ENCODE peak calls at places on chromosomes 3 and 15, in seven cellular contexts. Y, B, A, E, Q, L and S are unnamed samples.
A peak's percentile ranks its signal among the peaks of the same experiment; 100 is the strongest.

GRCh38 chr3:136942796-136943195 is 15.0 kb upstream of the IL20RB start:
- DNase-seq in Q (no peak), B (no peak), A (no peak), Y (no peak), L (no peak), E (no peak), S (no peak)

GRCh38 chr3:184496933-184497332 is 64.7 kb upstream of the EPHB3 start:
- DNase-seq in Y (no peak), A (no peak), L (no peak), E (no peak), Q (no peak), B (no peak), S (no peak)

GRCh38 chr3:46797486-46797885 is 65.8 kb downstream of the MYL3 start:
- DNase-seq in E (no peak), A (no peak), Q (no peak), B (no peak), Y (no peak), L (no peak), S (no peak)

GRCh38 chr3:50189274-50189673 is 2.1 kb upstream of the GNAT1 start:
- DNase-seq in Q (peak; percentile 89), E (peak; percentile 94), L (peak; percentile 66), A (peak; percentile 69), Y (peak; percentile 81), B (no peak), S (peak; percentile 19)

GRCh38 chr15:82832601-82833209 is 23.3 kb downstream of the WHAMM start:
- DNase-seq in Q (no peak), A (no peak), B (no peak), L (no peak), Y (no peak), E (peak; percentile 95), S (no peak)

GRCh38 chr3:123090700-123091585 is 24.1 kb downstream of the PDIA5 start:
- DNase-seq in Y (no peak), L (peak; percentile 39), A (no peak), E (no peak), Q (peak; percentile 67), B (no peak), S (peak; percentile 34)

GRCh38 chr15:32919749-32920414 is 202.1 kb downstream of the GREM1 start:
- DNase-seq in A (no peak), L (no peak), E (peak; percentile 98), B (no peak), Y (no peak), Q (no peak), S (no peak)

GRCh38 chr15:41982133-41982930 is 10.0 kb upstream of the EHD4 start:
- DNase-seq in A (no peak), L (no peak), E (no peak), Y (no peak), Q (no peak), B (no peak), S (no peak)

GRCh38 chr15:23095796-23096195 is 40.8 kb downstream of the GOLGA6L1 start:
- DNase-seq in Y (no peak), A (no peak), E (no peak), Q (no peak), L (no peak), B (no peak), S (no peak)

GRCh38 chr3:117887896-117888295 is 1146.8 kb downstream of the IGSF11 start:
- DNase-seq in Y (no peak), A (no peak), E (peak; percentile 35), Q (no peak), B (no peak), L (no peak), S (no peak)

GRCh38 chr15:58458076-58458475 is 26.3 kb downstream of the LIPC start:
- DNase-seq in A (no peak), Q (no peak), E (no peak), L (no peak), Y (no peak), B (no peak), S (no peak)

GRCh38 chr15:61997786-61998185 is 62.5 kb downstream of the VPS13C start:
- DNase-seq in B (no peak), L (no peak), Y (no peak), Q (no peak), A (no peak), E (peak; percentile 18), S (no peak)

GRCh38 chr3:143208976-143209714 is 89.6 kb downstream of the CHST2 start:
- DNase-seq in E (no peak), Y (no peak), A (no peak), Q (no peak), L (no peak), B (no peak), S (no peak)

GRCh38 chr3:124877617-124878016 is 9.5 kb downstream of the ITGB5 start:
- DNase-seq in E (no peak), Y (no peak), B (no peak), Q (no peak), L (no peak), A (no peak), S (no peak)

GRCh38 chr3:136675150-136675858 is 76.9 kb downstream of the STAG1 start:
- DNase-seq in Q (no peak), E (no peak), L (no peak), B (no peak), Y (no peak), A (no peak), S (no peak)

GRCh38 chr3:161781381-161781780 is 284.8 kb downstream of the OTOL1 start:
- DNase-seq in A (no peak), Y (no peak), L (no peak), Q (no peak), B (no peak), E (no peak), S (no peak)

GRCh38 chr15:40498418-40498817 is 27.6 kb downstream of the CHST14 start:
- DNase-seq in Q (no peak), A (no peak), Y (no peak), L (no peak), E (peak; percentile 64), B (no peak), S (no peak)

GRCh38 chr3:16687206-16687605 is 82.0 kb upstream of the DAZL start:
- DNase-seq in A (no peak), L (no peak), B (no peak), Y (no peak), Q (peak; percentile 27), E (no peak), S (no peak)
- H3K9me3 ChIP-seq in A (no peaks in the 10 kb centered on the region), L (no peaks in the 10 kb centered on the region), B (no peaks in the 10 kb centered on the region), Y (no peaks in the 10 kb centered on the region), Q (no peaks in the 10 kb centered on the region), E (no peaks in the 10 kb centered on the region), S (no peaks in the 10 kb centered on the region)

GRCh38 chr3:8355346-8355745 is 146.3 kb upstream of the LMCD1 start:
- DNase-seq in A (no peak), L (no peak), E (no peak), Y (no peak), B (no peak), Q (no peak), S (no peak)

GRCh38 chr3:8363200-8363599 is 138.4 kb upstream of the LMCD1 start:
- DNase-seq in Q (no peak), E (no peak), L (no peak), A (no peak), B (no peak), Y (no peak), S (no peak)

GRCh38 chr3:8353364-8353763 is 148.3 kb upstream of the LMCD1 start:
- DNase-seq in Q (no peak), A (no peak), E (no peak), B (no peak), L (no peak), Y (no peak), S (no peak)

GRCh38 chr3:8352475-8352874 is 149.1 kb upstream of the LMCD1 start:
- DNase-seq in E (no peak), Y (no peak), Q (no peak), L (no peak), A (no peak), B (no peak), S (no peak)

DNA sequence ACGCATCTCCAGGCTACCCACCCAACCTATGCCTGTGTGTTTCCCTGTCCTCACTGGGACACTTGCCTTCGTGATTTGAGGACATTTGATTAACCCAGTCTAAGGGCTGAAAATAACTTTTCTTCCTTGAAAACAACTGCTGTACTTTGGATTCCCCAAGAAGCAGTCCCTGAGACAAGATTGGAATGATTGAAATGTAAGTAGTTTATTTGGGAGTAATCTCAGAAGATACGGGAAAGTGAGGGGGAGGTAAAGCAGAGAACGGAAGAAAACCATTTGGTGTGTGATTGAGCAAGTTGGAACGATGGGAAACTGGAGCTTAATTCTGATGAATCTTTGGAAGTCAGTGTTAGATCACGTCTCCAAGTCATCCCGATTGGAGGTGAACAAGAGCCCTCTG is 143.8 kb upstream of the LMCD1 start:
- DNase-seq in Q (no peak), Y (no peak), E (no peak), B (no peak), A (no peak), L (no peak), S (no peak)
- H3K9me3 ChIP-seq in Q (no peaks in the 10 kb centered on the region), Y (no peaks in the 10 kb centered on the region), E (no peaks in the 10 kb centered on the region), B (peaks cover 18% of the 10 kb centered on the region), A (no peaks in the 10 kb centered on the region), L (no peaks in the 10 kb centered on the region), S (no peaks in the 10 kb centered on the region)

GRCh38 chr3:7288133-7288532 is 427.2 kb downstream of the GRM7 start:
- DNase-seq in B (no peak), E (no peak), Y (no peak), L (no peak), Q (no peak), A (no peak), S (no peak)
- H3K9me3 ChIP-seq in B (no peaks in the 10 kb centered on the region), E (no peaks in the 10 kb centered on the region), Y (no peaks in the 10 kb centered on the region), L (no peaks in the 10 kb centered on the region), Q (no peaks in the 10 kb centered on the region), A (peaks cover 5% of the 10 kb centered on the region), S (no peaks in the 10 kb centered on the region)

GRCh38 chr3:183108002-183108449 is 8.7 kb upstream of the MCCC1 start:
- DNase-seq in B (no peak), L (no peak), A (no peak), E (no peak), Q (no peak), Y (no peak), S (no peak)
- H3K9me3 ChIP-seq in B (no peaks in the 10 kb centered on the region), L (no peaks in the 10 kb centered on the region), A (peaks cover 5% of the 10 kb centered on the region), E (no peaks in the 10 kb centered on the region), Q (no peaks in the 10 kb centered on the region), Y (no peaks in the 10 kb centered on the region), S (no peaks in the 10 kb centered on the region)

GRCh38 chr15:26128611-26129140 is 265.5 kb upstream of the ATP10A start:
- DNase-seq in Y (no peak), E (peak; percentile 51), B (no peak), A (no peak), L (no peak), Q (no peak), S (no peak)

GRCh38 chr15:26126070-26126469 is 262.9 kb upstream of the ATP10A start:
- DNase-seq in Q (no peak), E (no peak), L (no peak), B (no peak), Y (no peak), A (peak; percentile 30), S (no peak)

GRCh38 chr15:26132786-26133185 is 269.7 kb upstream of the ATP10A start:
- DNase-seq in B (no peak), Q (peak; percentile 37), Y (no peak), E (no peak), A (no peak), L (no peak), S (no peak)

GRCh38 chr15:26126819-26127387 is 263.8 kb upstream of the ATP10A start:
- DNase-seq in A (no peak), B (no peak), Q (no peak), E (no peak), Y (no peak), L (no peak), S (no peak)

DNA sequence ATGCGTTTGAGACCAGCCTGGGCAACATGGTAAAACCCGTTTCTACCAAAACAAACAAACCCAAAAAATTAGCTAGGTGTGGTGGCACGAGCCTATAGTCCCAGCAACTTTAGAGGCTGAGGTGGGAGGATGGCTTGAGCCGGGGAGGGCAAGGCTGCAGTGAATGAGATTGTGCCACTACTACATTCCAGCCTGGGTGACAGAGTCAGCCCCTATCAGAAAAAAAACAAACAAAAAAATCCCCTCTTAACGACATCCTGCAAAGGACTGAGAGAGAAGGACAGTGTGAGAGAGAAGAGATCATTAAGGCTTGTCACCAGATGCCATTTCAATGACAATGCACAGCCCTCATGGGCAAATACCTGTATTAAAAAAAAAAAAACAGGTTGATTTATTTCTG is 266.7 kb upstream of the ATP10A start:
- DNase-seq in Q (no peak), A (no peak), E (no peak), Y (no peak), L (no peak), B (no peak), S (no peak)
- H3K9me3 ChIP-seq in Q (no peaks in the 10 kb centered on the region), A (no peaks in the 10 kb centered on the region), E (no peaks in the 10 kb centered on the region), Y (no peaks in the 10 kb centered on the region), L (no peaks in the 10 kb centered on the region), B (no peaks in the 10 kb centered on the region), S (no peaks in the 10 kb centered on the region)